ENCODE peak calls at places on chromosomes 2 and 18, in five cellular contexts. W, U, H, J and L are unnamed samples.

GRCh38 chr2:74567862-74568261 is 13.3 kb downstream of the DOK1 start:
- DNase-seq in W (no peak), U (no peak), H (no peak), J (no peak), L (no peak)

GRCh38 chr2:10161961-10162441 is 39.5 kb downstream of the RRM2 start:
- DNase-seq in W (no peak), U (no peak), H (no peak), J (peak), L (no peak)

GRCh38 chr2:111944536-111945210 is 46.3 kb downstream of the MERTK start:
- DNase-seq in W (peak), U (no peak), H (no peak), J (no peak), L (no peak)

GRCh38 chr2:162490052-162490717 is 146.3 kb downstream of the GCA start:
- DNase-seq in W (peak), U (no peak), H (no peak), J (no peak), L (no peak)

GRCh38 chr18:56900195-56901094 is 246.4 kb upstream of the BOD1L2 start:
- DNase-seq in W (no peak), U (no peak), H (no peak), J (no peak), L (no peak)

GRCh38 chr2:147399011-147399410 is 445.8 kb upstream of the ACVR2A start:
- DNase-seq in W (no peak), U (no peak), H (no peak), J (no peak), L (no peak)

GRCh38 chr18:74796928-74797576 is 199.4 kb downstream of the ZNF407 start:
- DNase-seq in W (peak), U (no peak), H (no peak), J (peak), L (no peak)

GRCh38 chr2:11343344-11343625 is 1.2 kb downstream of the ROCK2 start:
- DNase-seq in W (no peak), U (no peak), H (no peak), J (peak), L (no peak)

GRCh38 chr2:189350515-189351209 is 90.6 kb upstream of the WDR75 start:
- DNase-seq in W (no peak), U (peak), H (no peak), J (no peak), L (no peak)

GRCh38 chr18:30457156-30457555 is 585.4 kb downstream of the DSC3 start:
- DNase-seq in W (no peak), U (no peak), H (no peak), J (no peak), L (no peak)

GRCh38 chr2:120878970-120879369 is 143.3 kb downstream of the GLI2 start:
- DNase-seq in W (no peak), U (no peak), H (no peak), J (no peak), L (no peak)